ENCODE peak calls at places on chromosomes 7 and 10, in six cellular contexts. I is lung, M is adipocyte, O is body of pancreas, H is thoracic aorta, S is IMR-90. W is an unnamed sample.
A peak's percentile ranks its signal among the peaks of the same experiment; 100 is the strongest.

GRCh38 chr7:45196374-45196773 is 38.8 kb downstream of the RAMP3 start:
- DNase-seq in I (no peak), M (no peak), O (no peak), H (no peak), S (no peak), W (peak; percentile 62)

GRCh38 chr7:134676743-134677142 is 30.1 kb downstream of the BPGM start:
- DNase-seq in I (no peak), M (no peak), O (no peak), H (no peak), S (no peak), W (no peak)

GRCh38 chr7:117871401-117871777 is 1.9 kb downstream of the CTTNBP2 start:
- DNase-seq in I (no peak), M (no peak), O (no peak), H (no peak), S (no peak), W (no peak)

GRCh38 chr10:125707852-125708468 is 11.5 kb upstream of the EDRF1 start:
- DNase-seq in I (no peak), M (peak; percentile 15), O (no peak), H (no peak), S (peak; percentile 35), W (no peak)

GRCh38 chr7:29258951-29259350 is 64.4 kb downstream of the CHN2 start:
- DNase-seq in I (no peak), M (no peak), O (no peak), H (no peak), S (no peak), W (no peak)

GRCh38 chr7:64882341-64883112 is 20.5 kb upstream of the ZNF273 start:
- DNase-seq in I (peak; percentile 53), M (no peak), O (peak; percentile 84), H (no peak), S (no peak), W (no peak)

GRCh38 chr10:21670391-21670790 is 136.4 kb downstream of the MLLT10 start:
- DNase-seq in I (no peak), M (no peak), O (no peak), H (no peak), S (no peak), W (no peak)

GRCh38 chr7:71637578-71637977 is 505.6 kb downstream of the GALNT17 start:
- DNase-seq in I (no peak), M (peak; percentile 18), O (no peak), H (no peak), S (no peak), W (no peak)

GRCh38 chr10:35875281-35875680 is 233.2 kb upstream of the FZD8 start:
- DNase-seq in I (no peak), M (peak; percentile 32), O (no peak), H (no peak), S (peak; percentile 59), W (no peak)

GRCh38 chr10:1643911-1644810 is 93.2 kb downstream of the ADARB2 start:
- DNase-seq in I (no peak), M (no peak), O (no peak), H (no peak), S (no peak), W (no peak)

GRCh38 chr7:98613601-98614425 is 3.3 kb upstream of the NPTX2 start:
- DNase-seq in I (no peak), M (peak; percentile 43), O (no peak), H (no peak), S (peak; percentile 10), W (no peak)

GRCh38 chr7:518630-519428 is 817 bp downstream of the PDGFA start:
- DNase-seq in I (peak; percentile 82), M (peak; percentile 84), O (peak; percentile 93), H (no peak), S (peak; percentile 71), W (no peak)

GRCh38 chr7:142864980-142865747 is 10.3 kb downstream of the EPHB6 start:
- DNase-seq in I (no peak), M (peak; percentile 25), O (no peak), H (no peak), S (no peak), W (no peak)

GRCh38 chr7:48525726-48526374 is 354.6 kb downstream of the ABCA13 start:
- DNase-seq in I (no peak), M (no peak), O (no peak), H (no peak), S (no peak), W (no peak)

GRCh38 chr7:44386139-44386913 is 60.9 kb upstream of the CAMK2B start:
- DNase-seq in I (peak; percentile 25), M (no peak), O (no peak), H (no peak), S (peak; percentile 24), W (no peak)

DNA sequence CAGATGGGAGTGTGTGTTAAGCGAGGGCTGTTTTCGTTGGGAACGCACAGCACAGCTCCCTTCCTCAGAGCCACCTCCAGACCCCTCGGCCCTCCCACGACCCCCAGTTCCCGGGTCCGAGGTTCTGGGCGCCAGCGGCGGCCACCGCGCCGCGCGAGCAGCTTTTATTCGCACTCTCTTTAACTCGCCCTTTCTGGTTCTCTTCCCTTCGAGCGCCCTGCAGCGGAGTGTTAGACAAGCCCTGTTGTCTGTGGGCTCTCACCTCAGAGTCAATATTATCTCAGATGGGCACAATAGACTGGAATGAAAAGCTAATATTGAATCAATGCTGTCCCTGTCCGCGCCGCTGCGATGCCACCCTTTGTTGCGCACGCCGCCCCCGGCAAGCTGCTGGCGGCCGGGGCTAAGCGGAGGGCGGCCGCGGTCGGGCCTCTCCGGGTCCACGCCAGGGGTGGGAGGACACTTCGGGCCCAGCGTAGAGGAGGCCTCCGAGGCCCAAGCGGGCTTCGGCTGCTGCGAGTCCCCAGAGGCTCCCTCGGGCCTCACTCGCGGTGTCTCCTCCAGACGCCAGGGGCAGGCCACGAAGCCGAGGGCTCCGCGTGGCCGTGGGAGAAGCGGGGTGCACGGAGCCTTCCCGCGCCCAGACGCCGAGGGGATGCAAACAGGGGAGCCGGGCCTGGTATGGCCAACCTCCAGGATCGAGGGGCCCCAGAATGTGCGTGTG is 8.1 kb upstream of the EMX2 start:
- DNase-seq in I (no peak), M (no peak), O (no peak), H (no peak), S (no peak), W (no peak)
- H3K27me3 ChIP-seq in I (peaks cover 13% of the 10 kb centered on the region), M (no peaks in the 10 kb centered on the region), O (peaks cover 59% of the 10 kb centered on the region), H (peaks cover 30% of the 10 kb centered on the region), S (peaks cover 78% of the 10 kb centered on the region), W (peaks cover 9% of the 10 kb centered on the region)

DNA sequence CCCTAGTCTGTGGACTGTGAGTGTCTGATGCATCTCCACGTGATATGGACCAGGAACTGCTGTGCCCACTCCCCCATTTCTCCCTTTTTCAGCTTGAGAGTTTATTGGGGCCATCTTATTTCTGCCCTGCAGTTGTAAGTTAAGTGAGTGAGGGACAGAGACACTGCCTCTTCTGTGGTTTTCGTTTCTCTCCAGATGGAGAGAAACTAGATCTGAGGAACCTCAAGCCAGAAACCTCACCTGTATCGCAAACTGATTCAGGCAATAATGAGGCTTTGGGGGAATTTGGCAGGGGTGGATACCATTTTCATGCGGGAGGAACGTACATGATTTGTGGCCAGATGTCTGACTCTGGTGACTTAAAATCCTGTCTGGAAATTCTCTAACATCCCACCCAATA is 641.7 kb downstream of the TNS3 start:
- DNase-seq in I (no peak), M (no peak), O (no peak), H (no peak), S (no peak), W (no peak)
- H3K27me3 ChIP-seq in I (no peaks in the 10 kb centered on the region), M (no peaks in the 10 kb centered on the region), O (no peaks in the 10 kb centered on the region), H (no peaks in the 10 kb centered on the region), S (peaks cover 2% of the 10 kb centered on the region), W (no peaks in the 10 kb centered on the region)

DNA sequence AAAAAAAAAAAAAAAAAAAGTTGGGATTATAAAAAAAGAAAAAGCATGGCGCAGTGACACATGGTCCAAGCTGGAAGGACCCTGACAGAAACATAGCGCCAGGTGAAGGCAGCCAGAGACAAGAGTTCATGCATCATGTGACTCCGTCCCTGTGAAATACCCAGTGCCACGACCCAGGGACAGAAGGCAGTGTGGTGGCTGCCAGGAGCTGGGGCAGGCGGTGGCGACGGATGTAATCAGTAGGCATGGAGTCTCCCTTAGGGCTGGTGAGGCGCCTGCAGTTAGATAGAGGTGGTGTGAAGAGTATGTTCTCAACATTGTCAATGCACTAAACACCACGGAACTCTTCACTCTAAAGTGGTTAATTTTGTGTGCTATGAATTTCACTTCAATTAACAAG is 43.9 kb downstream of the STK32C start:
- DNase-seq in I (no peak), M (no peak), O (no peak), H (no peak), S (no peak), W (no peak)
- H3K27me3 ChIP-seq in I (no peaks in the 10 kb centered on the region), M (no peaks in the 10 kb centered on the region), O (no peaks in the 10 kb centered on the region), H (no peaks in the 10 kb centered on the region), S (peaks cover 2% of the 10 kb centered on the region), W (no peaks in the 10 kb centered on the region)

DNA sequence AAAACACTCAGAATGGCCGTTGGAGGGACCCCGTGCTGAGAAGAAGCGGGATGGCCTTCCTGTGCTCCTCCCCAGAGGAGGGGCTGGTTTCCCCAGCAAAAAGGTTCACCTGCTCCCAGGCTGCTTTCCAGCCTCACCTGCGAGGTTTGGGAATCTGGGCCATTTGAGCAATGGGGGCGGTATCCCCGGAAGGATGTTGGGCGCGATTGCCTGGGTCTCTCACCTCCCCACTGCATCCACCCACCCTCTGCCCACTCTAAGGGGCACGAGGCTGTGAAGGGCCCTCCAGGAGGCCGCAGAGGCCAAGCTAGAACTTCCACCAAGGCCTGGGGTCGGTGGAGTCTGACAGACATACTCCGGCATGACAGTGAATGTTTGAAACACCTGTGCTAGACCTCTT is 147.6 kb downstream of the PAXIP1 start:
- DNase-seq in I (no peak), M (no peak), O (no peak), H (no peak), S (no peak), W (no peak)
- H3K27me3 ChIP-seq in I (no peaks in the 10 kb centered on the region), M (no peaks in the 10 kb centered on the region), O (no peaks in the 10 kb centered on the region), H (no peaks in the 10 kb centered on the region), S (no peaks in the 10 kb centered on the region), W (no peaks in the 10 kb centered on the region)

GRCh38 chr10:129035052-129035805 is 431.8 kb upstream of the MGMT start:
- DNase-seq in I (no peak), M (no peak), O (peak; percentile 29), H (no peak), S (no peak), W (peak; percentile 82)
- H3K27me3 ChIP-seq in I (no peaks in the 10 kb centered on the region), M (peaks cover 11% of the 10 kb centered on the region), O (peaks cover 8% of the 10 kb centered on the region), H (peaks cover 5% of the 10 kb centered on the region), S (no peaks in the 10 kb centered on the region), W (no peaks in the 10 kb centered on the region)

GRCh38 chr7:123660514-123661354 is 5.1 kb downstream of the LMOD2 start:
- DNase-seq in I (no peak), M (no peak), O (no peak), H (no peak), S (no peak), W (no peak)
- H3K27me3 ChIP-seq in I (no peaks in the 10 kb centered on the region), M (no peaks in the 10 kb centered on the region), O (no peaks in the 10 kb centered on the region), H (no peaks in the 10 kb centered on the region), S (peaks cover 4% of the 10 kb centered on the region), W (no peaks in the 10 kb centered on the region)

GRCh38 chr10:75448166-75448565 is 16.7 kb downstream of the LRMDA start:
- DNase-seq in I (no peak), M (no peak), O (no peak), H (no peak), S (no peak), W (no peak)

GRCh38 chr10:75451927-75452326 is 20.5 kb downstream of the LRMDA start:
- DNase-seq in I (no peak), M (no peak), O (no peak), H (no peak), S (no peak), W (no peak)

GRCh38 chr10:75450062-75450429 is 18.6 kb downstream of the LRMDA start:
- DNase-seq in I (no peak), M (no peak), O (no peak), H (no peak), S (no peak), W (no peak)

GRCh38 chr10:75450654-75451419 is 19.4 kb downstream of the LRMDA start:
- DNase-seq in I (no peak), M (no peak), O (no peak), H (no peak), S (no peak), W (no peak)

GRCh38 chr10:75449320-75450061 is 18.1 kb downstream of the LRMDA start:
- DNase-seq in I (no peak), M (no peak), O (no peak), H (no peak), S (no peak), W (no peak)
- H3K27me3 ChIP-seq in I (no peaks in the 10 kb centered on the region), M (no peaks in the 10 kb centered on the region), O (no peaks in the 10 kb centered on the region), H (no peaks in the 10 kb centered on the region), S (peaks cover 5% of the 10 kb centered on the region), W (no peaks in the 10 kb centered on the region)